ENCODE peak calls at places on chromosomes 4 and X, in six cellular contexts. I is testis, G is PC-3, D is left ventricle myocardium inferior, Z is IMR-90, K is RWPE1. U is an unnamed sample.

GRCh38 chrX:22135171-22135711 is 103.1 kb downstream of the PHEX start:
- DNase-seq in K (peak; percentile 26), Z (peak; percentile 45), D (no peak), G (peak; percentile 55), I (no peak), U (no peak)

GRCh38 chr4:8644966-8645752 is 52.6 kb downstream of the CPZ start:
- DNase-seq in K (no peak), Z (no peak), G (no peak), I (no peak), D (no peak), U (no peak)

GRCh38 chr4:136818811-136819210 is 713.5 kb downstream of the PCDH18 start:
- DNase-seq in Z (peak; percentile 41), G (no peak), I (no peak), K (no peak), D (no peak), U (no peak)

GRCh38 chrX:71183341-71183740 is 38.7 kb downstream of the NLGN3 start:
- DNase-seq in K (no peak), G (no peak), Z (no peak), D (no peak), I (no peak), U (no peak)

GRCh38 chr4:170581322-170581721 is 491.6 kb upstream of the AADAT start:
- DNase-seq in I (no peak), G (no peak), Z (no peak), K (no peak), D (no peak), U (no peak)

GRCh38 chrX:130694983-130695382 is 208.0 kb downstream of the ENOX2 start:
- DNase-seq in G (no peak), D (no peak), I (no peak), K (no peak), Z (no peak), U (no peak)

GRCh38 chrX:40513012-40513411 is 67.8 kb upstream of the ATP6AP2 start:
- DNase-seq in D (no peak), I (no peak), K (no peak), G (no peak), Z (no peak), U (no peak)

GRCh38 chrX:134026732-134027311 is 41.4 kb upstream of the GPC3 start:
- DNase-seq in I (peak; percentile 46), G (peak; percentile 56), K (peak; percentile 10), Z (peak; percentile 5), D (no peak), U (peak; percentile 0)

GRCh38 chr4:113502476-113502875 is 259.1 kb downstream of the CAMK2D start:
- DNase-seq in G (peak; percentile 53), K (peak; percentile 5), I (no peak), Z (peak; percentile 50), D (no peak), U (no peak)

GRCh38 chr4:7367361-7367760 is 67.4 kb downstream of the PSAPL1 start:
- DNase-seq in Z (no peak), G (no peak), D (no peak), I (no peak), K (no peak), U (no peak)

GRCh38 chr4:7192252-7193039 is at the start of gene SORCS2:
- DNase-seq in D (peak; percentile 64), G (peak; percentile 68), I (peak; percentile 65), K (peak; percentile 58), Z (peak; percentile 39), U (peak; percentile 77)

GRCh38 chr4:5710065-5710961 is 688 bp upstream of the EVC start:
- DNase-seq in Z (peak; percentile 18), D (no peak), I (no peak), K (peak; percentile 13), G (peak; percentile 20), U (no peak)

GRCh38 chrX:86935988-86936387 is 581.6 kb upstream of the KLHL4 start:
- DNase-seq in G (no peak), K (no peak), Z (no peak), I (no peak), D (no peak), U (no peak)

GRCh38 chrX:10897768-10898167 is 213.4 kb upstream of the HCCS start:
- DNase-seq in I (no peak), K (no peak), D (no peak), Z (no peak), G (no peak), U (no peak)

GRCh38 chrX:37488323-37488722 is 83.1 kb upstream of the LANCL3 start:
- DNase-seq in Z (no peak), G (no peak), K (no peak), I (no peak), D (no peak), U (no peak)

DNA sequence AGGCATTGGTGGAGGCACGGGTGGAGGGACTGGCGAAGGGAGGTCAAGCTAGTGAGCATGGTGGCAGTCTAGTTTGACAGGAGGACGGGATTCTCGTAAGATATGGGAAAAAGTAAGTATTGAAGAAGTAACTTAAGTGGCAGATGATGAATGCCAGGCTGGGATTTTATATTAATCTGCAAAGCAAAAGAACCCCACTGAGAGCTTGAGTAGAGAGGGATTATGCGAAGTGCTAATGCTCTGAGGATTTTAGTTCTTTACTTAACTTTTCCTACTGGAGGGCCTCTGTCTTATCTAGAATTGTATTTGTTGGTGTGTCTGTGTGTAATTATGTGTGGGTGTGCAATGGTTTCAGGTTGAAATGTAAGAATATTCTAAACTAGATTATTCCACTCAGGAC is 327.9 kb downstream of the FAT4 start:
- DNase-seq in I (no peak), K (no peak), D (no peak), G (no peak), Z (no peak), U (no peak)
- H3K27ac ChIP-seq in I (no peak overlapping the region), K (no peak overlapping the region), D (no peak overlapping the region), G (no peak overlapping the region), Z (no peak overlapping the region), U (no peak overlapping the region)

GRCh38 chr4:61923179-61923578 is 723.1 kb downstream of the ADGRL3 start:
- DNase-seq in G (peak; percentile 63), D (no peak), K (peak; percentile 18), I (no peak), Z (no peak), U (no peak)
- H3K27ac ChIP-seq in G (peak overlapping the region; percentile 69), D (no peak overlapping the region), K (no peak overlapping the region), I (no peak overlapping the region), Z (no peak overlapping the region), U (no peak overlapping the region)

GRCh38 chr4:87026795-87027495 is 92.1 kb downstream of the AFF1 start:
- DNase-seq in D (no peak), K (no peak), G (no peak), I (no peak), Z (no peak), U (no peak)

GRCh38 chr4:87024181-87024580 is 89.4 kb downstream of the AFF1 start:
- DNase-seq in K (no peak), Z (peak; percentile 25), G (no peak), D (no peak), I (no peak), U (no peak)

GRCh38 chr4:87025023-87025613 is 90.3 kb downstream of the AFF1 start:
- DNase-seq in Z (no peak), G (no peak), D (no peak), K (no peak), I (no peak), U (no peak)

GRCh38 chr4:87029356-87029755 is 94.5 kb downstream of the AFF1 start:
- DNase-seq in D (no peak), I (peak; percentile 72), G (no peak), K (no peak), Z (no peak), U (no peak)

GRCh38 chr4:87025614-87026041 is 90.8 kb downstream of the AFF1 start:
- DNase-seq in K (no peak), I (no peak), D (no peak), G (no peak), Z (no peak), U (no peak)
- H3K27ac ChIP-seq in K (no peak overlapping the region), I (no peak overlapping the region), D (peak overlapping the region; percentile 92), G (no peak overlapping the region), Z (no peak overlapping the region), U (no peak overlapping the region)

DNA sequence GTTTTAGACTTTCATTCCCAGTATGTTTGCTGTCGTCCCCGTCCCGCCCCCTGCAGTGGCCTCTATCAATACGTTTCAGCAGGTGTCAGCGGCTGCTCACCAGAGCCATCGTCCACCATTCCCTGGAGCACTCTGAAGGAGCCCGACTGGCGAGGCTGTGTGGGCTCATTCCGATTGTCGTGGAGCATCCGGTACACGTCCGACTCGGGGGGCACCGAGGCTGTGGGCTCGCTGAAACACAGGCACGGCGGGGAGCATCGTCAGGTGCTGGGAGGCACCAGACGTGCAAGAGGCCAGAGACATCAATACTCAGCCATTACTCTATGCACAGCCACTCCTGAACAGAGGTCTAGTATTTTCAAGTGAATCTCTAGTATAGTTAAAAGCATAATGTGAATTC is 28.9 kb downstream of the PDLIM3 start:
- DNase-seq in Z (no peak), K (no peak), D (no peak), I (no peak), G (no peak), U (no peak)
- H3K27ac ChIP-seq in Z (no peak overlapping the region), K (no peak overlapping the region), D (no peak overlapping the region), I (no peak overlapping the region), G (no peak overlapping the region), U (no peak overlapping the region)

GRCh38 chrX:77771601-77772000 is 14.4 kb downstream of the ATRX start:
- DNase-seq in G (no peak), I (no peak), Z (no peak), D (no peak), K (no peak), U (no peak)
- H3K27ac ChIP-seq in G (no peak overlapping the region), I (no peak overlapping the region), Z (no peak overlapping the region), D (no peak overlapping the region), K (no peak overlapping the region), U (no peak overlapping the region)

GRCh38 chr4:24210332-24210902 is 320.6 kb upstream of the PPARGC1A start:
- DNase-seq in G (no peak), I (no peak), D (no peak), Z (peak; percentile 96), K (peak; percentile 57), U (no peak)
- H3K27ac ChIP-seq in G (no peak overlapping the region), I (no peak overlapping the region), D (no peak overlapping the region), Z (peak overlapping the region; percentile 81), K (peak overlapping the region; percentile 89), U (no peak overlapping the region)

GRCh38 chr4:68359508-68359907 is 9.6 kb upstream of the YTHDC1 start:
- DNase-seq in I (no peak), G (no peak), D (no peak), Z (no peak), K (no peak), U (no peak)

GRCh38 chr4:68365068-68365467 is 15.2 kb upstream of the YTHDC1 start:
- DNase-seq in I (no peak), K (no peak), D (no peak), G (no peak), Z (no peak), U (no peak)

GRCh38 chr4:68358988-68359387 is 9.1 kb upstream of the YTHDC1 start:
- DNase-seq in I (no peak), Z (no peak), G (no peak), K (no peak), D (no peak), U (no peak)

GRCh38 chr4:68360570-68360969 is 10.7 kb upstream of the YTHDC1 start:
- DNase-seq in Z (no peak), K (no peak), D (no peak), I (no peak), G (no peak), U (no peak)

DNA sequence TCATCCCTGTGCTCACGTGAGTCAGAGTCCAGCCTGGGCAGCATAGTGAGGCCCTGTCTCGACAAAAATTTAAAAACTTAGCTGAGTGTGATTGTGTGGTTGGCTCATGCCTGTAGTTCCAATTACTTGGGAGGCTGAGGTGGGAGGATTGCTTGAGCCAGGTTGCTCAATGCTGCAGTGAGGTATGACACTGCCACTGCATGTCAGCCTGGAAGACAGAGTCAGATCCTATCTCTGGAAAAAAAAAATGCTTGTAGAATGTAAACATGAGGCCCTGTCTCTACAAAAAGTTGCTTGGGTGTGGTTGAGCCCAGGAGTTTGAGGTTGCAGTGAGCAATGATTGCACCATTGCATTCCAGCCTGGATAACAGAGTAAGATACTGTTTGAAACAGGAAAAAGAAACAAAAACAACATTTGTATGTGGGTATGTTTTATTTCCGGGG is 11.3 kb upstream of the YTHDC1 start:
- DNase-seq in I (no peak), K (peak; percentile 49), G (peak; percentile 94), Z (peak; percentile 70), D (no peak), U (no peak)
- H3K27ac ChIP-seq in I (no peak overlapping the region), K (peak overlapping the region; percentile 80), G (peak overlapping the region; percentile 54), Z (peak overlapping the region; percentile 30), D (no peak overlapping the region), U (no peak overlapping the region)